ENCODE peak calls at places on chromosomes 3 and 15, in four cellular contexts. One of them, this sample, is unnamed.

GRCh38 chr3:127171320-127171719 is 21.6 kb upstream of the PRR23E start:
- DNase-seq in SJSA1: no peak
- DNase-seq in cardiac muscle cell: no peak
- DNase-seq in heart left ventricle: no peak
- DNase-seq in this sample: no peak

GRCh38 chr15:52067545-52067926 is 45.0 kb downstream of the BCL2L10 start:
- DNase-seq in heart left ventricle: no peak
- DNase-seq in cardiac muscle cell: no peak
- DNase-seq in SJSA1: no peak
- DNase-seq in this sample: no peak

GRCh38 chr3:165895919-165896318 is 58.7 kb upstream of the BCHE start:
- DNase-seq in cardiac muscle cell: peak; percentile 82
- DNase-seq in heart left ventricle: no peak
- DNase-seq in SJSA1: no peak
- DNase-seq in this sample: no peak

GRCh38 chr3:148146947-148147346 is 550.8 kb upstream of the AGTR1 start:
- DNase-seq in SJSA1: no peak
- DNase-seq in heart left ventricle: no peak
- DNase-seq in cardiac muscle cell: no peak
- DNase-seq in this sample: peak; percentile 78

GRCh38 chr3:57017481-57017880 is 43.0 kb upstream of the SPATA12 start:
- DNase-seq in cardiac muscle cell: no peak
- DNase-seq in SJSA1: peak; percentile 47
- DNase-seq in heart left ventricle: no peak
- DNase-seq in this sample: peak; percentile 33

GRCh38 chr3:189308594-189308993 is 136.8 kb downstream of the TPRG1 start:
- DNase-seq in cardiac muscle cell: no peak
- DNase-seq in SJSA1: no peak
- DNase-seq in heart left ventricle: no peak
- DNase-seq in this sample: no peak

GRCh38 chr3:162722336-162722735 is 1225.7 kb downstream of the OTOL1 start:
- DNase-seq in cardiac muscle cell: no peak
- DNase-seq in heart left ventricle: no peak
- DNase-seq in SJSA1: no peak
- DNase-seq in this sample: no peak

GRCh38 chr15:93307513-93307912 is 218.5 kb upstream of the RGMA start:
- DNase-seq in SJSA1: no peak
- DNase-seq in heart left ventricle: no peak
- DNase-seq in cardiac muscle cell: no peak
- DNase-seq in this sample: no peak

GRCh38 chr3:113166719-113167492 is 44.5 kb upstream of the BOC start:
- DNase-seq in cardiac muscle cell: peak; percentile 77
- DNase-seq in heart left ventricle: no peak
- DNase-seq in SJSA1: no peak
- DNase-seq in this sample: peak; percentile 90

GRCh38 chr15:99735868-99736267 is 2.6 kb upstream of the LYSMD4 start:
- DNase-seq in heart left ventricle: no peak
- DNase-seq in SJSA1: no peak
- DNase-seq in cardiac muscle cell: no peak
- DNase-seq in this sample: no peak

GRCh38 chr15:83947156-83947555 is 288.4 kb upstream of the GOLGA6L4 start:
- DNase-seq in cardiac muscle cell: no peak
- DNase-seq in SJSA1: no peak
- DNase-seq in heart left ventricle: no peak
- DNase-seq in this sample: no peak

GRCh38 chr3:56926513-56927282 is 124.9 kb upstream of the ARHGEF3 start:
- DNase-seq in cardiac muscle cell: no peak
- DNase-seq in SJSA1: peak; percentile 61
- DNase-seq in heart left ventricle: no peak
- DNase-seq in this sample: peak; percentile 51

GRCh38 chr15:81080946-81081345 is 53.1 kb upstream of the CFAP161 start:
- DNase-seq in heart left ventricle: no peak
- DNase-seq in cardiac muscle cell: no peak
- DNase-seq in SJSA1: no peak
- DNase-seq in this sample: no peak

GRCh38 chr15:82313446-82313845 is 35.8 kb downstream of the GOLGA6L10 start:
- DNase-seq in SJSA1: no peak
- DNase-seq in cardiac muscle cell: no peak
- DNase-seq in heart left ventricle: no peak
- DNase-seq in this sample: no peak

GRCh38 chr3:117565777-117566176 is 856.2 kb downstream of the TUSC7 start:
- DNase-seq in heart left ventricle: no peak
- DNase-seq in SJSA1: no peak
- DNase-seq in cardiac muscle cell: no peak
- DNase-seq in this sample: no peak

GRCh38 chr3:148203263-148204010 is 494.3 kb upstream of the AGTR1 start:
- DNase-seq in SJSA1: no peak
- DNase-seq in cardiac muscle cell: no peak
- DNase-seq in heart left ventricle: no peak
- DNase-seq in this sample: peak; percentile 60

GRCh38 chr15:99682455-99682854 is 50.8 kb downstream of the LYSMD4 start:
- DNase-seq in SJSA1: no peak
- DNase-seq in cardiac muscle cell: no peak
- DNase-seq in heart left ventricle: no peak
- DNase-seq in this sample: peak; percentile 78

GRCh38 chr3:59245300-59245878 is 195.6 kb upstream of the CFAP20DC start:
- DNase-seq in cardiac muscle cell: no peak
- DNase-seq in SJSA1: no peak
- DNase-seq in heart left ventricle: no peak
- DNase-seq in this sample: no peak

GRCh38 chr3:49899815-49900214 is 3.9 kb downstream of the MST1R start:
- DNase-seq in SJSA1: no peak
- DNase-seq in heart left ventricle: no peak
- DNase-seq in cardiac muscle cell: peak; percentile 72
- DNase-seq in this sample: no peak

GRCh38 chr3:133487204-133487603 is 86.3 kb upstream of the CDV3 start:
- DNase-seq in cardiac muscle cell: no peak
- DNase-seq in SJSA1: no peak
- DNase-seq in heart left ventricle: no peak
- DNase-seq in this sample: no peak

GRCh38 chr3:25001041-25001591 is 426.9 kb upstream of the RARB start:
- DNase-seq in cardiac muscle cell: peak; percentile 11
- DNase-seq in SJSA1: peak; percentile 75
- DNase-seq in heart left ventricle: no peak
- DNase-seq in this sample: peak; percentile 93

GRCh38 chr15:27686376-27686775 is 412.7 kb downstream of the OCA2 start:
- DNase-seq in heart left ventricle: no peak
- DNase-seq in cardiac muscle cell: no peak
- DNase-seq in SJSA1: no peak
- DNase-seq in this sample: no peak

GRCh38 chr3:171044828-171045793 is 18.6 kb upstream of the SLC2A2 start:
- DNase-seq in heart left ventricle: no peak
- DNase-seq in SJSA1: no peak
- DNase-seq in cardiac muscle cell: no peak
- DNase-seq in this sample: peak; percentile 87

GRCh38 chr3:11367116-11367781 is 95.1 kb downstream of the ATG7 start:
- DNase-seq in cardiac muscle cell: no peak
- DNase-seq in heart left ventricle: no peak
- DNase-seq in SJSA1: peak; percentile 54
- DNase-seq in this sample: peak; percentile 65

GRCh38 chr15:48459571-48460461 is 128.6 kb downstream of the DUT start:
- DNase-seq in heart left ventricle: no peak
- DNase-seq in cardiac muscle cell: no peak
- DNase-seq in SJSA1: peak; percentile 32
- DNase-seq in this sample: peak; percentile 90

GRCh38 chr15:67066041-67067021 is 929 bp downstream of the SMAD3 start:
- DNase-seq in cardiac muscle cell: peak; percentile 37
- DNase-seq in heart left ventricle: no peak
- DNase-seq in SJSA1: peak; percentile 39
- DNase-seq in this sample: peak; percentile 63

GRCh38 chr15:31129769-31130303 is 28.3 kb upstream of the TRPM1 start:
- DNase-seq in SJSA1: no peak
- DNase-seq in heart left ventricle: no peak
- DNase-seq in cardiac muscle cell: no peak
- DNase-seq in this sample: no peak

GRCh38 chr3:38007754-38008090 is 17.1 kb downstream of the VILL start:
- DNase-seq in heart left ventricle: peak; percentile 37
- DNase-seq in cardiac muscle cell: no peak
- DNase-seq in SJSA1: no peak
- DNase-seq in this sample: no peak

GRCh38 chr15:65249641-65250040 is 37.0 kb downstream of the PARP16 start:
- DNase-seq in heart left ventricle: no peak
- DNase-seq in cardiac muscle cell: no peak
- DNase-seq in SJSA1: no peak
- DNase-seq in this sample: no peak

GRCh38 chr3:163924600-163924999 is 1153.7 kb downstream of the SI start:
- DNase-seq in cardiac muscle cell: no peak
- DNase-seq in heart left ventricle: no peak
- DNase-seq in SJSA1: no peak
- DNase-seq in this sample: no peak

GRCh38 chr3:194485471-194485875 is 1.3 kb downstream of the ATP13A3 start:
- DNase-seq in SJSA1: peak; percentile 42
- DNase-seq in cardiac muscle cell: no peak
- DNase-seq in heart left ventricle: no peak
- DNase-seq in this sample: peak; percentile 59

GRCh38 chr15:97748576-97748975 is 211.9 kb upstream of the ARRDC4 start:
- DNase-seq in heart left ventricle: no peak
- DNase-seq in SJSA1: no peak
- DNase-seq in cardiac muscle cell: no peak
- DNase-seq in this sample: no peak

GRCh38 chr15:77393471-77393840 is 26.4 kb downstream of the PEAK1 start:
- DNase-seq in cardiac muscle cell: no peak
- DNase-seq in heart left ventricle: no peak
- DNase-seq in SJSA1: no peak
- DNase-seq in this sample: no peak

GRCh38 chr3:45153658-45154437 is 7.7 kb upstream of the CDCP1 start:
- DNase-seq in SJSA1: no peak
- DNase-seq in heart left ventricle: no peak
- DNase-seq in cardiac muscle cell: no peak
- DNase-seq in this sample: peak; percentile 38

GRCh38 chr3:42510325-42510724 is 7.9 kb downstream of the VIPR1 start:
- DNase-seq in cardiac muscle cell: no peak
- DNase-seq in heart left ventricle: no peak
- DNase-seq in SJSA1: no peak
- DNase-seq in this sample: no peak

DNA sequence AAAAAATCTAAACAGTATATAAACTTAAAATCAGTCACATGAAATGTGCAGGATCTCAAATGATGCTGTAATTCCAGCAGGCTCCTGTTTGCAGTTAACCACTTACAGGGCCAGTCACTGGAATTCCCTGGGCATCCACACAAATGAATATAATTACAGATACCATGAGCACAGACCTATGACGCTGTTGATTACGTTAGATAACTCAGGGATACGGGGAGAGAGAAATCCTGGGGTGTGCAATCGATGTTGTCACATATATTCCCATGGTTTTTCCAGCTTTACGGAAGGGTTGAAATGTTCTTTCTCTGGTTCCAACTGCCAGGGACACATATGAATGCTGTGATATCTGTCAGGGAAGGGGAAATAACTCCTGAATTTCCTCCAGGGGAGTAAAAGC is 100.8 kb downstream of the RORA start:
- DNase-seq in SJSA1: no peak
- DNase-seq in heart left ventricle: no peak
- DNase-seq in cardiac muscle cell: no peak
- DNase-seq in this sample: no peak
- H3K36me3 ChIP-seq in SJSA1: no peaks in the 10 kb centered on the region
- H3K36me3 ChIP-seq in heart left ventricle: no peaks in the 10 kb centered on the region
- H3K36me3 ChIP-seq in cardiac muscle cell: no peaks in the 10 kb centered on the region
- H3K36me3 ChIP-seq in this sample: no peaks in the 10 kb centered on the region

DNA sequence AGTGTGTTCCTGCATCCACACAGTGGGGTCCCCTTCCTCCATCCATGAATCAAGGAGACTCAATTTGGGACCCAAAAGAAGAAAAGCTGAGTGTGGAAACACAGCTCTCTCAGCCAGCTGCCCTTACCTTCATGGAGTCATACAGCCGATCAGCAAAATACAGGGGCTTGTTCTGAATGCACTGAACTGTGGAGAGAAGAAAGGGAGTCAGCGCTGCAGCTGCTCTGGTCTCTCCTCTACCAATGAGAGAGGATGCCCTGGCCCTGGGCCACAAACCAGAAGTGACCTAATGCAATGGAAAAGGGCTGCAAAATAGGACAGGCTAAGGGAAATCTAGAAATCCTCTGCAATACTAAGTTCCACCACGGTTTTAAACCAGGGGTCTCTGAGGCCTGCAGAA is 46.7 kb downstream of the ANXA2 start:
- DNase-seq in heart left ventricle: no peak
- DNase-seq in cardiac muscle cell: no peak
- DNase-seq in SJSA1: no peak
- DNase-seq in this sample: no peak
- H3K36me3 ChIP-seq in heart left ventricle: peaks cover 39% of the 10 kb centered on the region
- H3K36me3 ChIP-seq in cardiac muscle cell: peaks cover 14% of the 10 kb centered on the region
- H3K36me3 ChIP-seq in SJSA1: peaks cover 95% of the 10 kb centered on the region
- H3K36me3 ChIP-seq in this sample: peaks cover 95% of the 10 kb centered on the region

GRCh38 chr3:39144748-39145380 is 8.5 kb downstream of the CSRNP1 start:
- DNase-seq in heart left ventricle: no peak
- DNase-seq in cardiac muscle cell: no peak
- DNase-seq in SJSA1: no peak
- DNase-seq in this sample: no peak

GRCh38 chr3:39141211-39141995 is 12.0 kb downstream of the CSRNP1 start:
- DNase-seq in SJSA1: no peak
- DNase-seq in cardiac muscle cell: no peak
- DNase-seq in heart left ventricle: peak; percentile 78
- DNase-seq in this sample: peak; percentile 63

GRCh38 chr3:39142067-39142466 is 11.3 kb downstream of the CSRNP1 start:
- DNase-seq in cardiac muscle cell: no peak
- DNase-seq in SJSA1: no peak
- DNase-seq in heart left ventricle: no peak
- DNase-seq in this sample: no peak

GRCh38 chr3:39144095-39144747 is 9.2 kb downstream of the CSRNP1 start:
- DNase-seq in heart left ventricle: no peak
- DNase-seq in cardiac muscle cell: no peak
- DNase-seq in SJSA1: no peak
- DNase-seq in this sample: no peak

GRCh38 chr3:39143051-39143885 is 10.1 kb downstream of the CSRNP1 start:
- DNase-seq in heart left ventricle: no peak
- DNase-seq in SJSA1: no peak
- DNase-seq in cardiac muscle cell: no peak
- DNase-seq in this sample: no peak
- H3K36me3 ChIP-seq in heart left ventricle: peaks cover 23% of the 10 kb centered on the region
- H3K36me3 ChIP-seq in SJSA1: peaks cover 69% of the 10 kb centered on the region
- H3K36me3 ChIP-seq in cardiac muscle cell: peaks cover 38% of the 10 kb centered on the region
- H3K36me3 ChIP-seq in this sample: peaks cover 54% of the 10 kb centered on the region

DNA sequence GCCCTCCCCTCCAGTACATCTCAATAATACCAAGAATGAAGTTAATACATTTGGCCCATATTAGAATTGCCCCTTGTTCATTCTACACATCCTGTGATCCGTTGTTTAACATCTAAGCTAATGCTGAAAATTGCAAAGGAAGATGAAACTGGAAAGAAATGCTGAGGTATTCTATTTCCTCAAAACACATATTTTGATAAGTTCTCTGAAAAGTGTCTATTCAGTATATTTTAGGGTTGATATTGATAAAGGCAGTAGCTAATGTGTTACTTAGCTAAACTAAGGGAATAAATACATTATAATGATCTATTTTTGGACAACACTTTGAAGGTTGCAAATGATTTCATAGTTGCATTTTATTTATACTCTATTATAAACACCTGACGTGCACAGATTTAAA is 702.6 kb upstream of the ROBO1 start:
- DNase-seq in SJSA1: no peak
- DNase-seq in cardiac muscle cell: no peak
- DNase-seq in heart left ventricle: no peak
- DNase-seq in this sample: no peak
- H3K36me3 ChIP-seq in SJSA1: no peaks in the 10 kb centered on the region
- H3K36me3 ChIP-seq in cardiac muscle cell: no peaks in the 10 kb centered on the region
- H3K36me3 ChIP-seq in heart left ventricle: no peaks in the 10 kb centered on the region
- H3K36me3 ChIP-seq in this sample: no peaks in the 10 kb centered on the region